ENCODE peak calls at places on chromosome 19, in five cellular contexts. R is mesothelial cell of epicardium, D is type B pancreatic cell, A is heart right ventricle, I is tibial nerve. L is an unnamed sample.

GRCh38 chr19:39341122-39341719 is 1.0 kb upstream of the SAMD4B start:
- DNase-seq in R (no peak), D (no peak), A (peak), I (no peak), L (no peak)

GRCh38 chr19:14375055-14375581 is 6.1 kb upstream of the ADGRE5 start:
- DNase-seq in R (no peak), D (no peak), A (peak), I (no peak), L (no peak)

GRCh38 chr19:53909471-53910169 is 542 bp downstream of the CACNG7 start:
- DNase-seq in R (no peak), D (no peak), A (no peak), I (no peak), L (no peak)

GRCh38 chr19:13841339-13842293 is 35.3 kb upstream of the NANOS3 start:
- DNase-seq in R (no peak), D (no peak), A (no peak), I (no peak), L (no peak)

GRCh38 chr19:12721656-12722565 is 1.8 kb downstream of the TNPO2 start:
- DNase-seq in R (peak), D (peak), A (peak), I (no peak), L (no peak)

GRCh38 chr19:6530385-6531162 is at the start of gene TNFSF9:
- DNase-seq in R (peak), D (peak), A (peak), I (peak), L (peak)

GRCh38 chr19:54493967-54494585 is 8.6 kb upstream of the LAIR2 start:
- DNase-seq in R (no peak), D (no peak), A (no peak), I (no peak), L (no peak)

GRCh38 chr19:6483235-6483634 is 1.6 kb upstream of the DENND1C start:
- DNase-seq in R (no peak), D (no peak), A (no peak), I (no peak), L (no peak)

GRCh38 chr19:35249146-35249847 is 495 bp downstream of the LSR start:
- DNase-seq in R (no peak), D (peak), A (no peak), I (no peak), L (peak)

GRCh38 chr19:55479045-55479444 is 2.6 kb downstream of the ZNF628 start:
- DNase-seq in R (no peak), D (no peak), A (no peak), I (no peak), L (no peak)

GRCh38 chr19:18000981-18001836 is 6.8 kb upstream of the ARRDC2 start:
- DNase-seq in R (no peak), D (no peak), A (peak), I (peak), L (peak)

GRCh38 chr19:14954071-14954655 is 12.9 kb downstream of the OR7C2 start:
- DNase-seq in R (no peak), D (no peak), A (no peak), I (no peak), L (peak)

GRCh38 chr19:14871619-14872230 is 14.2 kb downstream of the OR7A17 start:
- DNase-seq in R (no peak), D (no peak), A (no peak), I (no peak), L (no peak)

GRCh38 chr19:51003316-51003715 is 1.9 kb upstream of the KLK8 start:
- DNase-seq in R (no peak), D (no peak), A (no peak), I (no peak), L (no peak)

GRCh38 chr19:11699931-11700794 is 38.6 kb downstream of the ZNF823 start:
- DNase-seq in R (no peak), D (no peak), A (no peak), I (no peak), L (no peak)

GRCh38 chr19:42286349-42287016 is 15.4 kb upstream of the PRR19 start:
- DNase-seq in R (no peak), D (no peak), A (peak), I (no peak), L (no peak)

GRCh38 chr19:16890461-16891184 is 1.8 kb downstream of the F2RL3 start:
- DNase-seq in R (no peak), D (no peak), A (no peak), I (no peak), L (no peak)

GRCh38 chr19:16887353-16888265 is 1.2 kb upstream of the F2RL3 start:
- DNase-seq in R (no peak), D (no peak), A (no peak), I (no peak), L (no peak)

GRCh38 chr19:16888629-16889371 is at the start of gene F2RL3:
- DNase-seq in R (no peak), D (no peak), A (peak), I (no peak), L (no peak)

GRCh38 chr19:16889883-16890460 is 1.2 kb downstream of the F2RL3 start:
- DNase-seq in R (no peak), D (no peak), A (no peak), I (no peak), L (no peak)

DNA sequence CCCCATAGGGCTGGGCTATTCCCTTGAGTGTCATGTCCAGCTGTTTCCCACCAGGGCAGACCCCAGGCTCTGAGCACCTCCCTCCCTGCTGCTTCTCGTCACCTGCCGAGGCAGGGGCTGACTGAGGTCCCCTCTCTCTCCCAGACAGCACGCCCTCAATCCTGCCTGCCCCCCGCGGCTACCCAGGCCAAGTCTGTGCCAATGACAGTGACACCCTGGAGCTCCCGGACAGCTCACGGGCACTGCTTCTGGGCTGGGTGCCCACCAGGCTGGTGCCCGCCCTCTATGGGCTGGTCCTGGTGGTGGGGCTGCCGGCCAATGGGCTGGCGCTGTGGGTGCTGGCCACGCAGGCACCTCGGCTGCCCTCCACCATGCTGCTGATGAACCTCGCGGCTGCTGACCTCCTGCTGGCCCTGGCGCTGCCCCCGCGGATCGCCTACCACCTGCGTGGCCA is 657 bp downstream of the F2RL3 start:
- DNase-seq in R (no peak), D (no peak), A (peak), I (no peak), L (no peak)
- TF ChIP-seq CTCF in R (no peak), D (no peak), A (peak), I (no peak), L (no peak)

DNA sequence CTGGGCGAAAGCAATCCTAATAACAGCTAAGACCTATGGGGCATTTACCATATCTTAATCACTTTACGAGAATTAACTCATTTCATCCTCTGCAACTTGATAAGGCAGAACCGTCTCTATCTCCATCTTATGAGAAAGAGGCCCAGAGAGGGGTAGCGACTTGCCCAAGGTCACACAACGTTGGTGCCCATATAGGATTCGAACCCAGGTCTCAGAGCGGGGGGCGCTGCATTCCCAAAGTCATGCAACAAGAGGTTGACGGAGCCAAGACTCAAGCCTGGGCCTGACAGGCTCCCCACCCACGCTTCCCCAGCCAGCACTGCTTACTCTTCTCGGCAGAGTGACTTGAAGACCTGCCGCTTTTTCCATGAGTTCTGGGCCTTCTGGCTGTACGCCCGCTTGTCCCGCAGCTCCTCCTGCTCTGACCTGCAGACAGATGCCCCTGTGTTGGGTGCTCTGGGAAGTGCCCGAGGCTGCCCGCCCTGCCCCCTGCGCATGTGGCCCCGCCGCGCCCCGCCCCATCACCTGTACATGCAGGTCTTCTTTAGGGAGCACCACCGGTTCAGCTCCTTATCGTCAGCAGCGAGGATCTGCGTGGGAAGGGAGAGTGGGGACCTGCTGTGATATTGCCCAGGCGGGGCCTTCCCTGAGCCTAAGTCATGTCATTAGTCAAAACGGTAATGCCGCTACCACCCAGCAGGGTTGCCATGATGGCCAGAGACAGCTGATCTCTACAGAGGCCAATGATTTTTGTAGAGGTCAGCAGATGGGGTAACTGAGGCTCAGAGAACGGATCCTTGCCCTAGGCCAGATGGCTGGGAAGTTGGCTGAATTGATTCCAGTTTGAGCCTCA is 10.8 kb downstream of the KRI1 start:
- DNase-seq in R (no peak), D (no peak), A (no peak), I (no peak), L (no peak)
- TF ChIP-seq CTCF in R (no peak), D (no peak), A (no peak), I (no peak), L (no peak)

DNA sequence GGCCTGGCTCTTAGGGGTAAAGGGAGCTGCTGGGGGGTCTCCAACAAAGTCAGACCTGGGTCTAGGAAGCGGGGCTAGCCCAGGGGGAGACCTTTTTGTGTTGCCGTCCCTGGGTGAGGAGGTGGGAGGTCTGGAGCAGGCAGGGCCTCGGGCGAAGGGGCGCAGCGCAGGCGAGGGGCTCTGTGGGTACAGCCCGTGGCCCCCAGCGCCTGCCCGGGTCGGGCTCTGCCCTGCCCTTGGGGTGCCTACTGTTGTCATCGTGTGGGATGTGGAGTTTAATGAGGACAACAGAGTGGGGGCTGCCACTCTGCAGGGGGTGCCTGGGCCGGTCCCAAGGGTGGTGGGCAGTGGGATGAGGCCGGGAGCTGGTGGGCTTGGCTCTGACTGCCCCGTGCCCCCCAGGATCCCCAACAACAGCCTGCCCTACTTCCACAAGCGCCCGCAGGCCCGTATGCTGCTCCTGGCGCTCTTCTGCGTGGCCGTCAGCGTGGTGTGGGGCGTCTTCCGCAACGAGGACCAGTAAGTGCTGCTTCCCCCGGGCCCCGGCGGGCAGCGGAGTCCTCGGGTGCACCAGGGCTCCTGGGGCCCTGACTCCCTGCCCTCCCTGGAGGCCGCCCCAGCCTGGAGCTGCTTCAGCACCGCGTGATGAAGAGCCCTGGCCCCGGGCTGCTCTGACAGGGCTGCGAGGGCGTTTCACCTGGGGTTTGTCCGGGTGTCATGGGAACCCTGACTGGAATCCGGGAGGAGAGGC is 12.2 kb downstream of the SPPL2B start:
- DNase-seq in R (no peak), D (no peak), A (no peak), I (no peak), L (no peak)
- TF ChIP-seq CTCF in R (no peak), D (no peak), A (no peak), I (no peak), L (no peak)

DNA sequence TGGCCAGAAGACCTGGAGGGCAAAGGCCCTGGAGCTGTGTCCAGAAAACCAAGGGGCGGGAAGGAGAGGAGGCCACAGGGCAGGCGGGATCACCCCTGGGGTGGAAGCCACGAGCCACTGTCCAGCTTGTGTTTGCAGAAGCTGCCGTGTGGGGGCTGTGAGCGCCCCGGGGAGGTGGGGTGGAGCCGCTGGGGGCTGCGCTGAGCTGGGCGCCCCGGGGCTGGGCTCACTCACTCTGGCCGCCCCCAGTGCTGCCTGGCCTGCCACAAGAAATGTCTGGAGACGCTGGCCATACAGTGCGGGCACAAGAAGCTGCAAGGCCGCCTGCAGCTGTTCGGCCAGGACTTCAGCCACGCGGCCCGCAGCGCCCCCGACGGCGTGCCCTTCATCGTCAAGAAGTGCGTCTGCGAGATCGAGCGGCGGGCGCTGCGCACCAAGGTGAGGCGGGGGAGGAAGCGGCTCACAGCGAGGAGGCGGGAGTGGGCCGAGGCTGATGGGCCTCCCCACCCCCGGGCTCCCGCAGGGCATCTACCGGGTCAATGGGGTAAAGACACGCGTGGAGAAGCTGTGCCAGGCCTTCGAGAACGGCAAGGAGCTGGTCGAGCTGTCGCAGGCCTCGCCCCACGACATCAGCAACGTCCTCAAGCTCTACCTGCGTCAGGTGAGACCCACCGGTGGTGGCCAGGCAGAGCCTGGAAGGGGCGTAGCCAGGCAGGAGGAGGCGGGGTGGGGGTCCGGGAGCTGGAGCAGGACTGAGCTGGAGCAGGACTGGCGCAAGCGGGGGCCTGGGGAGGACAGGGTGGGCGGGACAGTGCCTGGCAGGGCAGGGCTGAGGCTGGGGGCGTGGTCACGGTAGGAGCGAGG is 13.6 kb downstream of the POLR2E start:
- DNase-seq in R (no peak), D (no peak), A (peak), I (no peak), L (no peak)
- TF ChIP-seq CTCF in R (no peak), D (no peak), A (no peak), I (no peak), L (no peak)

GRCh38 chr19:9850235-9850959 is 15.3 kb downstream of the PIN1 start:
- DNase-seq in R (no peak), D (no peak), A (no peak), I (no peak), L (no peak)

GRCh38 chr19:9849786-9850185 is 14.7 kb downstream of the PIN1 start:
- DNase-seq in R (no peak), D (no peak), A (no peak), I (no peak), L (no peak)

GRCh38 chr19:9848060-9848459 is 12.9 kb downstream of the PIN1 start:
- DNase-seq in R (no peak), D (no peak), A (no peak), I (no peak), L (no peak)

GRCh38 chr19:9848761-9849160 is 13.6 kb downstream of the PIN1 start:
- DNase-seq in R (no peak), D (no peak), A (no peak), I (no peak), L (no peak)

GRCh38 chr19:9847087-9847671 is 12.1 kb downstream of the PIN1 start:
- DNase-seq in R (no peak), D (no peak), A (no peak), I (no peak), L (peak)
- TF ChIP-seq CTCF in R (no peak), D (peak), A (peak), I (peak), L (peak)

GRCh38 chr19:43305642-43306041 is 36.3 kb upstream of the PSG9 start:
- DNase-seq in R (no peak), D (no peak), A (no peak), I (no peak), L (no peak)
- TF ChIP-seq CTCF in R (no peak), D (no peak), A (no peak), I (no peak), L (no peak)

GRCh38 chr19:3238066-3238561 is 13.7 kb downstream of the CELF5 start:
- DNase-seq in R (no peak), D (no peak), A (no peak), I (no peak), L (no peak)

GRCh38 chr19:3236272-3236671 is 11.8 kb downstream of the CELF5 start:
- DNase-seq in R (no peak), D (no peak), A (no peak), I (no peak), L (no peak)

GRCh38 chr19:3233116-3233515 is 8.7 kb downstream of the CELF5 start:
- DNase-seq in R (no peak), D (no peak), A (no peak), I (no peak), L (no peak)

GRCh38 chr19:3233831-3234230 is 9.4 kb downstream of the CELF5 start:
- DNase-seq in R (no peak), D (no peak), A (no peak), I (no peak), L (no peak)

GRCh38 chr19:3234800-3235199 is 10.3 kb downstream of the CELF5 start:
- DNase-seq in R (no peak), D (no peak), A (no peak), I (no peak), L (no peak)
- TF ChIP-seq CTCF in R (no peak), D (peak), A (peak), I (no peak), L (peak)

GRCh38 chr19:38035515-38036495 is 128.8 kb downstream of the SIPA1L3 start:
- DNase-seq in R (no peak), D (no peak), A (peak), I (no peak), L (no peak)

GRCh38 chr19:38032951-38033350 is 125.9 kb downstream of the SIPA1L3 start:
- DNase-seq in R (no peak), D (no peak), A (no peak), I (no peak), L (no peak)

GRCh38 chr19:38034153-38034835 is 127.3 kb downstream of the SIPA1L3 start:
- DNase-seq in R (no peak), D (no peak), A (no peak), I (no peak), L (no peak)

GRCh38 chr19:38032151-38032550 is 125.1 kb downstream of the SIPA1L3 start:
- DNase-seq in R (no peak), D (no peak), A (no peak), I (no peak), L (no peak)

GRCh38 chr19:38033658-38034150 is 126.7 kb downstream of the SIPA1L3 start:
- DNase-seq in R (no peak), D (no peak), A (no peak), I (no peak), L (no peak)
- TF ChIP-seq CTCF in R (no peak), D (no peak), A (no peak), I (no peak), L (no peak)

L was measured in osteocyte.